ENCODE peak calls at places on chromosomes 11 and 22, in nine cellular contexts. V is HEK293T; Q is head of caudate nucleus; M is psoas muscle; D is NCI-H1436; Z is germinal center; A is activated CD4-positive, CD25-positive, alpha-beta regulatory T cell; P is Caco-2; O is stimulated activated CD4-positive, alpha-beta T cell treated with anti-CD3 and anti-CD28 coated beads, TNF-alpha, amount 100 ng/mL, for 24 hours. G is an unnamed sample.

GRCh38 chr11:18144243-18144642 is 11.9 kb downstream of the MRGPRX3 start:
- DNase-seq in P (no peak), D (no peak), Z (no peak), M (no peak), Q (no peak), A (no peak), O (no peak), V (no peak), G (no peak)

GRCh38 chr11:124793466-124794278 is 6.5 kb downstream of the MSANTD2 start:
- DNase-seq in D (no peak), O (no peak), V (peak; percentile 54), Q (no peak), A (no peak), P (peak; percentile 79), M (no peak), Z (peak; percentile 36), G (peak; percentile 78)

GRCh38 chr22:27238935-27239510 is 562.5 kb downstream of the MN1 start:
- DNase-seq in V (no peak), Q (no peak), D (no peak), O (no peak), M (peak; percentile 81), A (no peak), Z (no peak), P (peak; percentile 65), G (peak; percentile 91)

GRCh38 chr11:17343907-17344306 is 7.7 kb upstream of the NCR3LG1 start:
- DNase-seq in P (no peak), Z (no peak), A (no peak), M (no peak), D (no peak), O (peak; percentile 33), Q (no peak), V (no peak), G (no peak)

GRCh38 chr11:2575611-2576051 is 124.2 kb downstream of the KCNQ1OT1 start:
- DNase-seq in Q (peak; percentile 11), D (no peak), O (no peak), V (no peak), A (no peak), M (no peak), Z (no peak), P (no peak), G (no peak)

GRCh38 chr22:27100789-27101188 is 443.4 kb downstream of the MIAT start:
- DNase-seq in P (no peak), O (no peak), M (no peak), D (no peak), Q (peak; percentile 60), A (no peak), Z (no peak), V (peak; percentile 29), G (peak; percentile 98)

GRCh38 chr11:64916040-64916847 is 765 bp downstream of the ATG2A start:
- DNase-seq in Q (no peak), A (no peak), V (peak; percentile 27), O (no peak), M (peak; percentile 46), D (no peak), Z (peak; percentile 62), P (peak; percentile 49), G (peak; percentile 50)

GRCh38 chr11:122601131-122602125 is 54.1 kb upstream of the UBASH3B start:
- DNase-seq in D (no peak), O (no peak), V (no peak), A (no peak), M (no peak), Z (no peak), P (no peak), Q (no peak), G (peak; percentile 36)

GRCh38 chr11:42243370-42243769 is 783.9 kb upstream of the LRRC4C start:
- DNase-seq in P (no peak), Q (no peak), O (no peak), D (no peak), Z (no peak), V (no peak), M (no peak), A (no peak), G (peak; percentile 18)

GRCh38 chr22:33674357-33674756 is 245.9 kb downstream of the LARGE1 start:
- DNase-seq in M (no peak), A (no peak), O (no peak), V (no peak), P (no peak), Z (no peak), Q (no peak), D (no peak), G (no peak)

GRCh38 chr22:37243402-37244113 is 511 bp downstream of the RAC2 start:
- DNase-seq in V (no peak), Q (no peak), P (no peak), Z (no peak), O (no peak), D (no peak), A (no peak), M (no peak), G (no peak)

GRCh38 chr22:45329536-45329936 is 19.8 kb downstream of the FAM118A start:
- DNase-seq in D (no peak), M (peak; percentile 80), V (no peak), O (no peak), Q (peak; percentile 80), Z (no peak), A (no peak), P (no peak), G (no peak)

GRCh38 chr11:78419327-78419726 is 1.7 kb upstream of the GAB2 start:
- DNase-seq in O (no peak), V (no peak), Q (no peak), P (no peak), M (peak; percentile 59), A (no peak), D (no peak), Z (no peak), G (peak; percentile 18)

GRCh38 chr22:46432164-46433068 is 96.9 kb downstream of the TRMU start:
- DNase-seq in A (no peak), Q (no peak), O (peak; percentile 2), P (no peak), Z (peak; percentile 54), M (no peak), D (no peak), V (no peak), G (no peak)

GRCh38 chr11:21794306-21794705 is 398.6 kb upstream of the ANO5 start:
- DNase-seq in Z (no peak), M (no peak), A (no peak), O (no peak), Q (no peak), P (no peak), V (no peak), D (no peak), G (no peak)

GRCh38 chr11:12058425-12059115 is 50.1 kb upstream of the DKK3 start:
- DNase-seq in D (no peak), Z (no peak), A (no peak), P (no peak), V (no peak), M (no peak), Q (no peak), O (no peak), G (no peak)

GRCh38 chr22:35542972-35543516 is 2.4 kb downstream of the RASD2 start:
- DNase-seq in A (no peak), P (no peak), O (no peak), Q (no peak), V (no peak), D (no peak), Z (no peak), M (no peak), G (no peak)

GRCh38 chr22:34841321-34841901 is 224.5 kb upstream of the ISX start:
- DNase-seq in M (no peak), Q (no peak), D (no peak), V (no peak), O (no peak), Z (no peak), A (no peak), P (peak; percentile 1), G (peak; percentile 46)

GRCh38 chr22:24406322-24407277 is 20.8 kb upstream of the ADORA2A start:
- DNase-seq in Z (no peak), A (no peak), D (no peak), P (no peak), M (no peak), Q (no peak), V (no peak), O (no peak), G (no peak)

GRCh38 chr11:92492372-92492771 is 267.8 kb downstream of the FAT3 start:
- DNase-seq in V (no peak), Q (no peak), Z (no peak), O (no peak), M (no peak), A (no peak), D (no peak), P (no peak), G (no peak)

GRCh38 chr11:121723261-121723741 is 270.5 kb upstream of the SORL1-AS1 start:
- DNase-seq in Z (no peak), O (no peak), Q (peak; percentile 70), P (no peak), V (no peak), A (no peak), M (no peak), D (no peak), G (no peak)

GRCh38 chr11:9943346-9944110 is 279.7 kb downstream of the SWAP70 start:
- DNase-seq in Z (no peak), Q (no peak), V (no peak), P (no peak), O (no peak), D (no peak), M (no peak), A (no peak), G (no peak)

GRCh38 chr11:111982019-111982464 is 43.2 kb upstream of the DLAT start:
- DNase-seq in A (peak; percentile 22), M (peak; percentile 37), P (peak; percentile 91), D (peak; percentile 52), Z (peak; percentile 44), V (peak; percentile 55), Q (peak; percentile 63), O (peak; percentile 31), G (peak; percentile 92)

GRCh38 chr22:19620742-19621371 is 93.4 kb upstream of the SEPTIN5 start:
- DNase-seq in O (no peak), P (no peak), D (no peak), V (no peak), Q (no peak), A (no peak), Z (no peak), M (no peak), G (peak; percentile 80)

GRCh38 chr22:17777005-17777716 is 2.9 kb upstream of the BID start:
- DNase-seq in O (peak; percentile 40), D (no peak), A (peak; percentile 39), P (no peak), V (no peak), M (no peak), Z (peak; percentile 82), Q (no peak), G (no peak)

GRCh38 chr11:83956119-83956697 is 670.0 kb upstream of the CCDC90B start:
- DNase-seq in M (no peak), P (peak; percentile 20), Q (no peak), V (no peak), Z (no peak), D (no peak), O (no peak), A (no peak), G (no peak)

GRCh38 chr11:115765803-115766239 is 261.6 kb upstream of the CADM1 start:
- DNase-seq in P (no peak), Q (no peak), O (no peak), Z (no peak), M (no peak), A (no peak), D (no peak), V (no peak), G (no peak)